ENCODE peak calls at places on chromosome 16, in nine cellular contexts. P is MV-4-11; X is activated naive CD8-positive, alpha-beta T cell treated with anti-CD3 and anti-CD28 coated beads for 36 hours; V is hippocampal formation; S is CD8-positive, alpha-beta T cell; O is brain microvascular endothelial cell; H is glutamatergic neuron; J is NCI-H1092; E is hepatic stellate cell. Y is an unnamed sample.

GRCh38 chr16:88744520-88744835 is 38.2 kb downstream of the CTU2 start:
- DNase-seq in P (no peak), X (no peak), V (no peak), S (no peak), O (no peak), H (no peak), J (no peak), E (no peak), Y (no peak)

GRCh38 chr16:54080524-54081008 is 206.0 kb downstream of the IRX3 start:
- DNase-seq in P (no peak), X (no peak), V (no peak), S (no peak), O (peak), H (no peak), J (no peak), E (no peak), Y (no peak)

GRCh38 chr16:4339455-4339854 is 11.7 kb downstream of the PAM16 start:
- DNase-seq in P (no peak), X (no peak), V (no peak), S (no peak), O (no peak), H (no peak), J (no peak), E (no peak), Y (no peak)

GRCh38 chr16:8882725-8883377 is 700 bp downstream of the LITAFD start:
- DNase-seq in P (no peak), X (no peak), V (no peak), S (no peak), O (no peak), H (no peak), J (no peak), E (no peak), Y (no peak)

GRCh38 chr16:74770826-74771526 is 3.6 kb downstream of the FA2H start:
- DNase-seq in P (no peak), X (no peak), V (no peak), S (no peak), O (no peak), H (no peak), J (no peak), E (no peak), Y (no peak)

GRCh38 chr16:85465328-85466307 is 147.5 kb upstream of the GSE1 start:
- DNase-seq in P (no peak), X (no peak), V (no peak), S (no peak), O (no peak), H (no peak), J (peak), E (peak), Y (no peak)

GRCh38 chr16:87223656-87224248 is 93.4 kb downstream of the C16orf95 start:
- DNase-seq in P (no peak), X (no peak), V (no peak), S (no peak), O (no peak), H (no peak), J (no peak), E (no peak), Y (no peak)

GRCh38 chr16:31664683-31665482 is 137.2 kb downstream of the AHSP start:
- DNase-seq in P (no peak), X (no peak), V (no peak), S (no peak), O (peak), H (no peak), J (no peak), E (no peak), Y (no peak)

GRCh38 chr16:54284931-54285413 is 1.6 kb downstream of the IRX3 start:
- DNase-seq in P (peak), X (no peak), V (no peak), S (no peak), O (no peak), H (peak), J (no peak), E (no peak), Y (peak)

GRCh38 chr16:89079434-89079833 is 14.2 kb upstream of the ACSF3 start:
- DNase-seq in P (no peak), X (no peak), V (no peak), S (no peak), O (no peak), H (no peak), J (no peak), E (no peak), Y (no peak)

GRCh38 chr16:2212362-2213324 is 2.0 kb upstream of the BRICD5 start:
- DNase-seq in P (peak), X (no peak), V (no peak), S (no peak), O (no peak), H (no peak), J (no peak), E (no peak), Y (no peak)

GRCh38 chr16:30647274-30647571 is 3.5 kb upstream of the PRR14 start:
- DNase-seq in P (no peak), X (no peak), V (no peak), S (no peak), O (no peak), H (no peak), J (no peak), E (no peak), Y (no peak)

GRCh38 chr16:756428-756827 is 4.1 kb upstream of the MSLN start:
- DNase-seq in P (no peak), X (no peak), V (no peak), S (no peak), O (no peak), H (no peak), J (no peak), E (no peak), Y (no peak)

GRCh38 chr16:20901441-20902112 is 1.0 kb downstream of the LYRM1 start:
- DNase-seq in P (peak), X (peak), V (no peak), S (peak), O (no peak), H (peak), J (no peak), E (no peak), Y (peak)

GRCh38 chr16:3961449-3961849 is 80.9 kb upstream of the CREBBP start:
- DNase-seq in P (no peak), X (no peak), V (peak), S (no peak), O (peak), H (no peak), J (no peak), E (peak), Y (no peak)

GRCh38 chr16:14244344-14245010 is 173.4 kb downstream of the MRTFB start:
- DNase-seq in P (no peak), X (no peak), V (no peak), S (no peak), O (no peak), H (no peak), J (no peak), E (no peak), Y (no peak)

GRCh38 chr16:71499775-71500364 is 10.7 kb upstream of the ZNF19 start:
- DNase-seq in P (peak), X (peak), V (peak), S (peak), O (peak), H (peak), J (peak), E (peak), Y (peak)

GRCh38 chr16:90077757-90078593 is 844 bp upstream of the PRDM7 start:
- DNase-seq in P (peak), X (no peak), V (peak), S (no peak), O (no peak), H (peak), J (peak), E (peak), Y (peak)

GRCh38 chr16:1723450-1724147 is 17.6 kb downstream of the MAPK8IP3 start:
- DNase-seq in P (peak), X (peak), V (peak), S (no peak), O (peak), H (peak), J (no peak), E (peak), Y (peak)

GRCh38 chr16:56932588-56933265 is 785 bp downstream of the HERPUD1 start:
- DNase-seq in P (peak), X (peak), V (peak), S (peak), O (peak), H (peak), J (no peak), E (peak), Y (no peak)

GRCh38 chr16:30562021-30562420 is 3.8 kb upstream of the ZNF764 start:
- DNase-seq in P (no peak), X (no peak), V (no peak), S (no peak), O (no peak), H (no peak), J (no peak), E (no peak), Y (no peak)

GRCh38 chr16:84054916-84055315 is 12.3 kb upstream of the SLC38A8 start:
- DNase-seq in P (no peak), X (no peak), V (no peak), S (no peak), O (no peak), H (no peak), J (no peak), E (no peak), Y (no peak)

GRCh38 chr16:46826618-46827017 is 4.4 kb downstream of the C16orf87 start:
- DNase-seq in P (no peak), X (no peak), V (no peak), S (no peak), O (no peak), H (no peak), J (no peak), E (no peak), Y (no peak)

GRCh38 chr16:69660166-69660565 is 66.2 kb downstream of the NQO1 start:
- DNase-seq in P (no peak), X (no peak), V (no peak), S (no peak), O (no peak), H (no peak), J (no peak), E (no peak), Y (no peak)

GRCh38 chr16:12061336-12062055 is 85.0 kb downstream of the SNX29 start:
- DNase-seq in P (no peak), X (no peak), V (no peak), S (no peak), O (no peak), H (no peak), J (no peak), E (no peak), Y (peak)